ENCODE peak calls at places on chromosomes 13 and 19, in eight cellular contexts. Q, H, W, E, D, R, L and J are unnamed samples.
A peak's percentile ranks its signal among the peaks of the same experiment; 100 is the strongest.

GRCh38 chr19:4653793-4654436 is 14.6 kb downstream of the TNFAIP8L1 start:
- DNase-seq in Q (no peak), H (no peak), W (no peak), E (no peak), D (no peak), R (no peak), L (no peak), J (no peak)

GRCh38 chr19:45587873-45588272 is 3.3 kb upstream of the OPA3 start:
- DNase-seq in Q (peak; percentile 46), H (no peak), W (no peak), E (no peak), D (no peak), R (no peak), L (no peak), J (no peak)

GRCh38 chr19:31312004-31312403 is 37.2 kb downstream of the TSHZ3 start:
- DNase-seq in Q (peak; percentile 9), H (no peak), W (no peak), E (peak; percentile 55), D (peak; percentile 68), R (peak; percentile 26), L (peak; percentile 87), J (no peak)

GRCh38 chr13:43783820-43784219 is 3.0 kb downstream of the ENOX1 start:
- DNase-seq in Q (no peak), H (peak; percentile 66), W (peak; percentile 9), E (no peak), D (no peak), R (no peak), L (peak; percentile 8), J (no peak)

GRCh38 chr19:596263-596655 is 6.6 kb downstream of the HCN2 start:
- DNase-seq in Q (no peak), H (no peak), W (no peak), E (no peak), D (no peak), R (no peak), L (no peak), J (no peak)

GRCh38 chr19:50378863-50379236 is 2.6 kb downstream of the NR1H2 start:
- DNase-seq in Q (no peak), H (no peak), W (no peak), E (no peak), D (no peak), R (no peak), L (no peak), J (no peak)

GRCh38 chr19:30236006-30236405 is 136.2 kb upstream of the ZNF536 start:
- DNase-seq in Q (no peak), H (no peak), W (no peak), E (no peak), D (no peak), R (no peak), L (no peak), J (no peak)

GRCh38 chr13:110841406-110841805 is 73.5 kb downstream of the ANKRD10 start:
- DNase-seq in Q (no peak), H (no peak), W (no peak), E (no peak), D (no peak), R (no peak), L (no peak), J (no peak)

GRCh38 chr13:76000131-76000530 is 364.0 kb downstream of the LMO7 start:
- DNase-seq in Q (no peak), H (no peak), W (no peak), E (no peak), D (no peak), R (no peak), L (no peak), J (no peak)

GRCh38 chr19:2189880-2190279 is 26.1 kb downstream of the DOT1L start:
- DNase-seq in Q (no peak), H (no peak), W (no peak), E (no peak), D (no peak), R (no peak), L (no peak), J (no peak)
- TF ChIP-seq POLR2A in Q (no peak), H (no peak), W (no peak), E (no peak), D (no peak), R (no peak), L (no peak), J (no peak)

GRCh38 chr13:94120878-94121277 is 358.6 kb downstream of the DCT start:
- DNase-seq in Q (no peak), H (no peak), W (no peak), E (no peak), D (no peak), R (no peak), L (no peak), J (no peak)
- TF ChIP-seq CTCF in Q (no peak), H (no peak), W (no peak), E (no peak), D (no peak), R (no peak), L (no peak), J (no peak)

GRCh38 chr13:21055016-21055415 is 6.4 kb downstream of the LATS2 start:
- DNase-seq in Q (no peak), H (no peak), W (no peak), E (no peak), D (no peak), R (no peak), L (no peak), J (no peak)
- H3K4me1 ChIP-seq in Q (no peaks in the 10 kb centered on the region), H (peaks cover 71% of the 10 kb centered on the region), W (peaks cover 32% of the 10 kb centered on the region), E (peaks cover 3% of the 10 kb centered on the region), D (no peaks in the 10 kb centered on the region), R (peaks cover 30% of the 10 kb centered on the region), L (peaks cover 27% of the 10 kb centered on the region), J (peaks cover 97% of the 10 kb centered on the region)

GRCh38 chr13:64276232-64276631 is 2860.6 kb upstream of the PCDH20 start:
- DNase-seq in Q (no peak), H (no peak), W (no peak), E (no peak), D (no peak), R (no peak), L (no peak), J (no peak)
- TF ChIP-seq POLR2A in Q (no peak), H (no peak), W (no peak), E (no peak), D (no peak), R (no peak), L (no peak), J (no peak)

GRCh38 chr13:74136089-74136658 is 2.0 kb upstream of the KLF12 start:
- DNase-seq in Q (no peak), H (peak; percentile 62), W (no peak), E (peak; percentile 29), D (peak; percentile 71), R (peak; percentile 27), L (peak; percentile 62), J (peak; percentile 92)
- TF ChIP-seq CTCF in Q (no peak), H (no peak), W (no peak), E (no peak), D (no peak), R (no peak), L (no peak), J (peak; percentile 14)

DNA sequence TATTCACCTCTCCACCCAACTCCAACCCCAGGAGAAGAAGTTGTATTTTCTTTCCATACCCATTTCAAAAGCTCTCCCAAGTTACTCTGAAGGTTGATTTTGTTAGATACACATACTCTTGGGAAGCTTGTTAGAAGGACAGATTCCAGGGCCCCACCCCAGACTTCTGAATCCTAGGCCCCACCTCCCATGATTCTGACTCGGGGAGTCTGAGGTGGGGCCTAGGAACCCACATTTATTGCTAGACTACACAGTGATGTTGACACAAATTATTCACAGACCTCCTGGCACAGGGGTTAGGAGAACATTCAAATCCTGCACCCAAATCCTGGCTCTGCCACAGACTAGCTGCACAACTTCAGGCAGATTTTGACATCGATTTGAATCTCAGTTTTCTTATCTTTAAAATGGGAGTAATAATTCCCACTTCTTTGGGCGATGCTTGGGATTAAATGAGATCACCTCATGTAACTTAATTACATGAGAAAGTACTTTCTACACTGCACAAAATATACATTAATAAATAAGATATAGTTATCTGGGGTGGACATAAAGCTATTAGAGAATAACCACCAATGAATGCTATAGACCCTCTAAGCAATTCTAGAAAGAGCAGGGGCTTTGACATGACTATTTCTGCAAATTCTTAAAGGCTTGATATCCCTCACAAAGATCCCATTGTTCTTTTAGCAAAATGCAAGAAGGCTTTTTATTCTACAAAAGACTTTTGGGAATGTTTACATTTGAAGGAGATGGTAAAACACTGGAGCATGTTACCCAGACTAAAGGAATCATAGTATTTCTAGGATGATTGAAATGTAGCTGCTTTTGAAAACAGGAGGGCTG is 18.0 kb downstream of the MBNL2 start:
- DNase-seq in Q (no peak), H (no peak), W (no peak), E (no peak), D (no peak), R (no peak), L (no peak), J (no peak)
- H3K4me1 ChIP-seq in Q (peaks cover 36% of the 10 kb centered on the region), H (peaks cover 95% of the 10 kb centered on the region), W (peaks cover 74% of the 10 kb centered on the region), E (peaks cover 6% of the 10 kb centered on the region), D (no peaks in the 10 kb centered on the region), R (peaks cover 94% of the 10 kb centered on the region), L (peaks cover 33% of the 10 kb centered on the region), J (peaks cover 100% of the 10 kb centered on the region)

GRCh38 chr19:6543866-6544347 is 13.1 kb downstream of the TNFSF9 start:
- DNase-seq in Q (no peak), H (no peak), W (no peak), E (no peak), D (no peak), R (no peak), L (no peak), J (no peak)

GRCh38 chr19:6536138-6536671 is 5.4 kb downstream of the TNFSF9 start:
- DNase-seq in Q (peak; percentile 84), H (peak; percentile 44), W (peak; percentile 70), E (no peak), D (no peak), R (no peak), L (no peak), J (no peak)

GRCh38 chr19:6540918-6541689 is 10.3 kb downstream of the TNFSF9 start:
- DNase-seq in Q (no peak), H (no peak), W (no peak), E (no peak), D (no peak), R (no peak), L (no peak), J (no peak)

GRCh38 chr19:6535558-6536137 is 4.8 kb downstream of the TNFSF9 start:
- DNase-seq in Q (no peak), H (no peak), W (no peak), E (no peak), D (no peak), R (no peak), L (no peak), J (no peak)

GRCh38 chr19:6539514-6539913 is 8.7 kb downstream of the TNFSF9 start:
- DNase-seq in Q (no peak), H (no peak), W (no peak), E (no peak), D (no peak), R (no peak), L (no peak), J (no peak)
- TF ChIP-seq POLR2A in Q (no peak), H (no peak), W (no peak), E (no peak), D (no peak), R (no peak), L (no peak), J (no peak)

DNA sequence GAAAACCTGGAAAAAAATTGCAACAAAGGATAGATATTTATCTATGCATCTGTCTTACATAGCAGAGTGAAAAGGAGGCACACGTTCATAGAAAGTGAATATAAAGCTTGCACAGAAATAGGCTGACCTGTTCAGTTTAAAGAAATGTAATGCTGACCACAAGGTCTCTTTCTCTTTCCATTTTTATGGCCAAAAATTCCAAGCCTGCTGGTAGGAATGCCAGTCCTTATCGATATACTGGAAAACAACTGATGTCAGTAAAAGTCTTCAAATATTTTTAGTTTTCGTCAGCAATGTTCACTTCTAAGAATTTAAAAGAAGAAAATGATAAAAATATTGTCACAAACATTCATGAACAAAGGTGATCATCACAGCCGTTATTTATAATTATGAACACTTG is 59.0 kb upstream of the MCF2L start:
- DNase-seq in Q (no peak), H (no peak), W (no peak), E (no peak), D (no peak), R (no peak), L (no peak), J (no peak)
- TF ChIP-seq CTCF in Q (no peak), H (no peak), W (no peak), E (no peak), D (no peak), R (no peak), L (peak; percentile 8), J (no peak)